ENCODE peak calls at places on chromosome 9, in eight cellular contexts. H, Z, O, X, I, P, B and U are unnamed samples.

GRCh38 chr9:125558453-125559084 is 148.4 kb downstream of the MAPKAP1 start:
- DNase-seq in B (peak; percentile 84), X (peak; percentile 9), Z (peak; percentile 63), P (peak; percentile 64), H (peak; percentile 84), I (peak; percentile 20), O (peak; percentile 73), U (peak; percentile 69)

GRCh38 chr9:34958411-34958982 is 412 bp downstream of the PHF24 start:
- DNase-seq in I (no peak), X (no peak), Z (no peak), O (no peak), P (no peak), H (no peak), B (no peak), U (no peak)

GRCh38 chr9:133088146-133088750 is 26.5 kb downstream of the CEL start:
- DNase-seq in B (peak; percentile 2), X (no peak), I (no peak), H (no peak), Z (no peak), O (no peak), P (no peak), U (no peak)

GRCh38 chr9:136519263-136520052 is 26.4 kb downstream of the NOTCH1 start:
- DNase-seq in Z (no peak), B (no peak), I (no peak), P (no peak), X (no peak), H (no peak), O (no peak), U (no peak)

GRCh38 chr9:133589454-133590227 is 19.5 kb downstream of the FAM163B start:
- DNase-seq in X (peak; percentile 42), Z (no peak), H (peak; percentile 93), P (peak; percentile 58), B (peak; percentile 78), O (no peak), I (no peak), U (no peak)

GRCh38 chr9:81559741-81560140 is 129.6 kb downstream of the TLE1 start:
- DNase-seq in H (no peak), B (no peak), P (no peak), O (no peak), X (no peak), I (no peak), Z (no peak), U (no peak)

GRCh38 chr9:34665381-34666250 is 3.2 kb upstream of the CCL27 start:
- DNase-seq in O (peak; percentile 86), P (peak; percentile 92), Z (peak; percentile 92), B (peak; percentile 94), I (peak; percentile 50), H (peak; percentile 98), X (peak; percentile 85), U (peak; percentile 88)

GRCh38 chr9:113482991-113483675 is 19.6 kb downstream of the RGS3 start:
- DNase-seq in X (no peak), O (no peak), Z (no peak), H (peak; percentile 22), B (no peak), I (no peak), P (no peak), U (no peak)

GRCh38 chr9:133531293-133531692 is 3.2 kb upstream of the ADAMTSL2 start:
- DNase-seq in B (no peak), H (no peak), Z (no peak), O (no peak), I (no peak), X (no peak), P (no peak), U (no peak)

GRCh38 chr9:76592105-76593010 is 133.4 kb downstream of the GCNT1 start:
- DNase-seq in P (no peak), H (no peak), I (no peak), X (no peak), Z (no peak), O (no peak), B (no peak), U (no peak)

GRCh38 chr9:137106662-137107292 is 7.8 kb downstream of the DPP7 start:
- DNase-seq in I (no peak), H (no peak), P (no peak), Z (no peak), B (no peak), O (no peak), X (no peak), U (no peak)

GRCh38 chr9:34084562-34084961 is 35.9 kb upstream of the UBAP2 start:
- DNase-seq in P (no peak), I (no peak), B (no peak), Z (no peak), O (no peak), H (no peak), X (no peak), U (no peak)

GRCh38 chr9:108053555-108054061 is 564.0 kb upstream of the KLF4 start:
- DNase-seq in P (no peak), I (no peak), X (no peak), Z (no peak), B (no peak), H (no peak), O (no peak), U (no peak)

GRCh38 chr9:111178361-111179043 is 140.2 kb upstream of the LPAR1 start:
- DNase-seq in I (peak; percentile 49), H (no peak), O (no peak), P (no peak), B (no peak), X (no peak), Z (no peak), U (no peak)

GRCh38 chr9:87714819-87715218 is 11.1 kb upstream of the CTSL start:
- DNase-seq in P (peak; percentile 13), I (peak; percentile 19), O (no peak), H (peak; percentile 34), B (no peak), Z (no peak), X (no peak), U (peak; percentile 66)

GRCh38 chr9:120904999-120905793 is 21.4 kb downstream of the TRAF1 start:
- DNase-seq in X (peak; percentile 27), H (no peak), P (peak; percentile 60), O (no peak), Z (no peak), B (no peak), I (no peak), U (no peak)

GRCh38 chr9:98977813-98978212 is 34.1 kb downstream of the COL15A1 start:
- DNase-seq in Z (no peak), P (no peak), X (no peak), O (no peak), B (no peak), I (no peak), H (no peak), U (no peak)

GRCh38 chr9:129649726-129650679 is 8.1 kb upstream of the ASB6 start:
- DNase-seq in B (no peak), Z (no peak), I (no peak), O (no peak), X (no peak), H (no peak), P (no peak), U (no peak)

GRCh38 chr9:83281306-83282255 is 218.6 kb upstream of the RASEF start:
- DNase-seq in I (no peak), O (no peak), H (no peak), X (no peak), P (no peak), B (no peak), Z (no peak), U (no peak)

GRCh38 chr9:110650991-110651411 is 17.6 kb upstream of the MUSK start:
- DNase-seq in I (peak; percentile 90), O (no peak), X (no peak), Z (no peak), B (no peak), P (no peak), H (no peak), U (no peak)

GRCh38 chr9:96020822-96021615 is 145.5 kb downstream of the ERCC6L2 start:
- DNase-seq in X (peak; percentile 42), P (peak; percentile 83), B (peak; percentile 70), Z (peak; percentile 64), H (peak; percentile 76), O (no peak), I (no peak), U (peak; percentile 59)

GRCh38 chr9:121281614-121282291 is 13.8 kb downstream of the GSN start:
- DNase-seq in B (peak; percentile 54), X (no peak), I (no peak), O (no peak), Z (no peak), H (peak; percentile 81), P (no peak), U (no peak)

GRCh38 chr9:36928670-36929349 is 105.3 kb downstream of the PAX5 start:
- DNase-seq in H (no peak), I (no peak), B (no peak), Z (no peak), X (no peak), P (no peak), O (no peak), U (no peak)

GRCh38 chr9:34123682-34124081 is 2.8 kb downstream of the DCAF12 start:
- DNase-seq in O (no peak), Z (no peak), X (no peak), I (no peak), P (no peak), H (no peak), B (no peak), U (no peak)

GRCh38 chr9:132056717-132057429 is 22.8 kb downstream of the MED27 start:
- DNase-seq in I (no peak), Z (no peak), B (no peak), H (no peak), X (no peak), O (no peak), P (no peak), U (no peak)

GRCh38 chr9:84310903-84311302 is 29.7 kb downstream of the SLC28A3 start:
- DNase-seq in O (no peak), H (no peak), X (no peak), I (no peak), B (no peak), P (no peak), Z (no peak), U (no peak)

GRCh38 chr9:133477992-133478850 is 678 bp downstream of the SLC2A6 start:
- DNase-seq in Z (peak; percentile 45), X (no peak), P (no peak), B (no peak), H (peak; percentile 69), I (no peak), O (no peak), U (no peak)

GRCh38 chr9:29439961-29440360 is 1866.7 kb upstream of the C9orf72 start:
- DNase-seq in I (no peak), B (no peak), Z (no peak), H (no peak), P (no peak), X (no peak), O (no peak), U (no peak)

GRCh38 chr9:109681301-109681700 is 98.7 kb upstream of the PALM2AKAP2 start:
- DNase-seq in Z (no peak), H (no peak), O (no peak), X (no peak), P (no peak), B (peak; percentile 20), I (no peak), U (no peak)

GRCh38 chr9:17613723-17614122 is 34.9 kb downstream of the SH3GL2 start:
- DNase-seq in H (no peak), I (no peak), Z (no peak), X (no peak), P (no peak), B (no peak), O (no peak), U (no peak)